ENCODE peak calls at places on chromosomes 4 and X, in nine cellular contexts. V is tibial nerve; H is cardiac muscle cell; X is GOT3; I is T1000; A is GM12891; G is stimulated activated CD4-positive, alpha-beta T cell treated with anti-CD3 and anti-CD28 coated beads, Interleukin-2, amount 100 ng/mL, for 48 hours; O is kidney epithelial cell; F is D341Med. R is an unnamed sample.

GRCh38 chrX:140091276-140091886 is 126.1 kb upstream of the CXorf66 start:
- DNase-seq in G (no peak), V (no peak), I (no peak), X (no peak), A (peak), O (no peak), F (peak), H (peak), R (peak)

GRCh38 chr4:37976513-37976912 is 16.3 kb downstream of the PTTG2 start:
- DNase-seq in I (no peak), A (no peak), F (no peak), X (no peak), G (no peak), V (no peak), H (peak), O (no peak), R (no peak)

GRCh38 chrX:67328496-67328895 is 215.3 kb upstream of the AR start:
- DNase-seq in A (no peak), V (no peak), X (no peak), H (no peak), F (no peak), O (no peak), G (no peak), I (no peak), R (no peak)

GRCh38 chr4:97330915-97331314 is 812.4 kb downstream of the STPG2 start:
- DNase-seq in A (no peak), I (no peak), F (no peak), X (no peak), G (no peak), V (no peak), O (no peak), H (no peak), R (no peak)

GRCh38 chr4:38815879-38816782 is 11.5 kb upstream of the TLR1 start:
- DNase-seq in X (no peak), I (no peak), V (no peak), F (no peak), G (no peak), A (no peak), O (no peak), H (no peak), R (no peak)

GRCh38 chrX:105190252-105190853 is 30.1 kb downstream of the TEX13A start:
- DNase-seq in I (no peak), F (peak), X (no peak), A (no peak), G (peak), V (peak), O (no peak), H (peak), R (no peak)

GRCh38 chr4:183940807-183941310 is 35.8 kb downstream of the STOX2 start:
- DNase-seq in G (no peak), V (no peak), I (no peak), O (no peak), F (no peak), X (no peak), H (no peak), A (no peak), R (no peak)

GRCh38 chrX:103586314-103586646 is 965 bp downstream of the TCEAL4 start:
- DNase-seq in G (no peak), V (no peak), H (peak), A (no peak), O (no peak), F (no peak), X (no peak), I (no peak), R (peak)

GRCh38 chr4:94976371-94977011 is 218.7 kb downstream of the BMPR1B start:
- DNase-seq in F (no peak), O (no peak), H (peak), V (no peak), A (no peak), I (no peak), G (no peak), X (peak), R (no peak)

GRCh38 chr4:122603156-122603574 is 17.7 kb downstream of the IL21 start:
- DNase-seq in G (no peak), A (no peak), H (no peak), O (no peak), V (no peak), X (no peak), I (no peak), F (no peak), R (no peak)

GRCh38 chr4:122341906-122342305 is 36.9 kb upstream of the ADAD1 start:
- DNase-seq in V (no peak), A (no peak), H (peak), I (no peak), F (no peak), X (no peak), O (peak), G (no peak), R (no peak)